ENCODE peak calls at places on chromosomes 16 and 17, in seven cellular contexts. K is PC-3, A is endothelial cell of umbilical vein, F is tibial artery, D is cardiac fibroblast, P is left ventricle myocardium inferior, G is mucosa of descending colon. L is an unnamed sample.

GRCh38 chr16:57394444-57394843 is 10.1 kb upstream of the CCL17 start:
- DNase-seq in K (peak), A (no peak), F (no peak), D (peak), P (no peak), G (no peak), L (no peak)

GRCh38 chr17:82367724-82368524 is 3.6 kb upstream of the UTS2R start:
- DNase-seq in K (peak), A (no peak), F (no peak), D (no peak), P (no peak), G (no peak), L (no peak)

GRCh38 chr17:48599373-48599772 is 5.4 kb downstream of the HOXB6 start:
- DNase-seq in K (no peak), A (no peak), F (no peak), D (no peak), P (no peak), G (no peak), L (no peak)

GRCh38 chr17:38920374-38921291 is 4.8 kb upstream of the LASP1NB start:
- DNase-seq in K (no peak), A (no peak), F (no peak), D (no peak), P (no peak), G (no peak), L (no peak)

GRCh38 chr17:48925251-48925990 is 17.2 kb downstream of the UBE2Z start:
- DNase-seq in K (no peak), A (no peak), F (no peak), D (no peak), P (no peak), G (no peak), L (no peak)

GRCh38 chr17:39705786-39706348 is 6.0 kb downstream of the ERBB2 start:
- DNase-seq in K (peak), A (no peak), F (no peak), D (no peak), P (peak), G (peak), L (no peak)

GRCh38 chr17:12867726-12868125 is 78.4 kb downstream of the ARHGAP44 start:
- DNase-seq in K (no peak), A (no peak), F (no peak), D (no peak), P (no peak), G (no peak), L (no peak)

GRCh38 chr16:82979406-82980111 is 352.8 kb downstream of the CDH13 start:
- DNase-seq in K (no peak), A (peak), F (no peak), D (peak), P (no peak), G (no peak), L (no peak)

GRCh38 chr16:56424791-56425438 is 430 bp downstream of the AMFR start:
- DNase-seq in K (no peak), A (peak), F (peak), D (peak), P (peak), G (peak), L (peak)

GRCh38 chr17:83079340-83079747 is at the start of gene METRNL:
- DNase-seq in K (peak), A (no peak), F (peak), D (peak), P (peak), G (peak), L (peak)

GRCh38 chr17:73042225-73042624 is 50.3 kb downstream of the SLC39A11 start:
- DNase-seq in K (no peak), A (no peak), F (no peak), D (no peak), P (no peak), G (no peak), L (no peak)

GRCh38 chr16:63613701-63614100 is 1508.2 kb downstream of the CDH11 start:
- DNase-seq in K (peak), A (peak), F (no peak), D (peak), P (no peak), G (no peak), L (no peak)

GRCh38 chr16:80852261-80852872 is 48.0 kb upstream of the CDYL2 start:
- DNase-seq in K (peak), A (peak), F (no peak), D (peak), P (no peak), G (no peak), L (no peak)
- TF ChIP-seq CTCF in K (peak), A (peak), F (peak), D (peak), P (peak), G (no peak), L (no peak)

GRCh38 chr16:347203-347602 is 5.3 kb downstream of the AXIN1 start:
- DNase-seq in K (no peak), A (no peak), F (no peak), D (no peak), P (no peak), G (no peak), L (no peak)
- TF ChIP-seq CTCF in K (no peak), A (no peak), F (no peak), D (no peak), P (no peak), G (no peak), L (no peak)

GRCh38 chr16:633336-634050 is 2.6 kb downstream of the METTL26 start:
- DNase-seq in K (no peak), A (no peak), F (no peak), D (no peak), P (no peak), G (no peak), L (no peak)
- TF ChIP-seq CTCF in K (no peak), A (no peak), F (no peak), D (no peak), P (no peak), G (no peak), L (no peak)

GRCh38 chr17:43428524-43428923 is 29.7 kb downstream of the ARL4D start:
- DNase-seq in K (no peak), A (no peak), F (no peak), D (no peak), P (no peak), G (no peak), L (no peak)
- TF ChIP-seq CTCF in K (peak), A (no peak), F (no peak), D (peak), P (no peak), G (no peak), L (no peak)

GRCh38 chr17:50697663-50698272 is 9.9 kb downstream of the ANKRD40 start:
- DNase-seq in K (peak), A (no peak), F (no peak), D (no peak), P (no peak), G (no peak), L (no peak)
- TF ChIP-seq CTCF in K (peak), A (no peak), F (no peak), D (no peak), P (no peak), G (no peak), L (no peak)

GRCh38 chr16:1770328-1771071 is 843 bp downstream of the NME3 start:
- DNase-seq in K (peak), A (peak), F (peak), D (peak), P (peak), G (peak), L (peak)
- TF ChIP-seq CTCF in K (no peak), A (no peak), F (no peak), D (no peak), P (no peak), G (no peak), L (no peak)